ENCODE peak calls at places on chromosomes 5 and 9, in seven cellular contexts. One of them, this sample, is unnamed.
A peak's percentile ranks its signal among the peaks of the same experiment; 100 is the strongest.

GRCh38 chr5:42514759-42515158 is 91.5 kb downstream of the GHR start:
- DNase-seq in endothelial cell: no peak
- DNase-seq in kidney: no peak
- DNase-seq in transverse colon: no peak
- DNase-seq in A673: no peak
- DNase-seq in tibial nerve: no peak
- DNase-seq in uterus: no peak
- DNase-seq in this sample: no peak

GRCh38 chr5:135654646-135655045 is 75.9 kb upstream of the CXCL14 start:
- DNase-seq in endothelial cell: no peak
- DNase-seq in kidney: no peak
- DNase-seq in transverse colon: no peak
- DNase-seq in A673: no peak
- DNase-seq in tibial nerve: no peak
- DNase-seq in uterus: no peak
- DNase-seq in this sample: no peak

GRCh38 chr9:137757613-137758029 is 120.0 kb upstream of the CACNA1B start:
- DNase-seq in endothelial cell: no peak
- DNase-seq in kidney: peak; percentile 66
- DNase-seq in transverse colon: peak; percentile 47
- DNase-seq in A673: no peak
- DNase-seq in tibial nerve: no peak
- DNase-seq in uterus: no peak
- DNase-seq in this sample: peak; percentile 58

GRCh38 chr9:89984214-89984613 is 379.4 kb downstream of the GADD45G start:
- DNase-seq in endothelial cell: no peak
- DNase-seq in kidney: no peak
- DNase-seq in transverse colon: no peak
- DNase-seq in A673: no peak
- DNase-seq in tibial nerve: no peak
- DNase-seq in uterus: no peak
- DNase-seq in this sample: no peak

GRCh38 chr9:27353405-27354229 is 56.7 kb upstream of the EQTN start:
- DNase-seq in endothelial cell: no peak
- DNase-seq in kidney: no peak
- DNase-seq in transverse colon: no peak
- DNase-seq in A673: no peak
- DNase-seq in tibial nerve: no peak
- DNase-seq in uterus: no peak
- DNase-seq in this sample: peak; percentile 25

GRCh38 chr5:92944903-92945629 is 636.0 kb downstream of the NR2F1-AS1 start:
- DNase-seq in endothelial cell: no peak
- DNase-seq in kidney: no peak
- DNase-seq in transverse colon: no peak
- DNase-seq in A673: no peak
- DNase-seq in tibial nerve: no peak
- DNase-seq in uterus: peak; percentile 17
- DNase-seq in this sample: no peak

GRCh38 chr5:89729623-89730390 is 679.7 kb downstream of the CETN3 start:
- DNase-seq in endothelial cell: no peak
- DNase-seq in kidney: no peak
- DNase-seq in transverse colon: no peak
- DNase-seq in A673: peak; percentile 43
- DNase-seq in tibial nerve: no peak
- DNase-seq in uterus: no peak
- DNase-seq in this sample: no peak

GRCh38 chr9:117365438-117365837 is 49.4 kb downstream of the ASTN2 start:
- DNase-seq in endothelial cell: no peak
- DNase-seq in kidney: no peak
- DNase-seq in transverse colon: no peak
- DNase-seq in A673: no peak
- DNase-seq in tibial nerve: no peak
- DNase-seq in uterus: no peak
- DNase-seq in this sample: no peak

GRCh38 chr9:26331223-26331622 is 561.4 kb downstream of the CAAP1 start:
- DNase-seq in endothelial cell: no peak
- DNase-seq in kidney: no peak
- DNase-seq in transverse colon: no peak
- DNase-seq in A673: no peak
- DNase-seq in tibial nerve: no peak
- DNase-seq in uterus: no peak
- DNase-seq in this sample: no peak

GRCh38 chr9:117247271-117247670 is 167.6 kb downstream of the ASTN2 start:
- DNase-seq in endothelial cell: peak; percentile 28
- DNase-seq in kidney: no peak
- DNase-seq in transverse colon: no peak
- DNase-seq in A673: peak; percentile 34
- DNase-seq in tibial nerve: no peak
- DNase-seq in uterus: no peak
- DNase-seq in this sample: peak; percentile 13

GRCh38 chr9:126690431-126691051 is 76.8 kb downstream of the LMX1B start:
- DNase-seq in endothelial cell: peak; percentile 80
- DNase-seq in kidney: peak; percentile 76
- DNase-seq in transverse colon: peak; percentile 51
- DNase-seq in A673: peak; percentile 29
- DNase-seq in tibial nerve: no peak
- DNase-seq in uterus: no peak
- DNase-seq in this sample: peak; percentile 86

GRCh38 chr5:84032404-84032803 is 311.7 kb upstream of the HAPLN1 start:
- DNase-seq in endothelial cell: no peak
- DNase-seq in kidney: no peak
- DNase-seq in transverse colon: no peak
- DNase-seq in A673: no peak
- DNase-seq in tibial nerve: no peak
- DNase-seq in uterus: no peak
- DNase-seq in this sample: no peak

GRCh38 chr5:97131139-97131710 is 11.2 kb downstream of the LIX1 start:
- DNase-seq in endothelial cell: no peak
- DNase-seq in kidney: no peak
- DNase-seq in transverse colon: no peak
- DNase-seq in A673: no peak
- DNase-seq in tibial nerve: no peak
- DNase-seq in uterus: no peak
- DNase-seq in this sample: no peak

GRCh38 chr9:131008909-131009618 is at the start of gene LAMC3:
- DNase-seq in endothelial cell: peak; percentile 57
- DNase-seq in kidney: peak; percentile 78
- DNase-seq in transverse colon: no peak
- DNase-seq in A673: peak; percentile 58
- DNase-seq in tibial nerve: no peak
- DNase-seq in uterus: no peak
- DNase-seq in this sample: no peak

GRCh38 chr5:1203968-1204692 is 2.7 kb downstream of the SLC6A19 start:
- DNase-seq in endothelial cell: no peak
- DNase-seq in kidney: peak; percentile 45
- DNase-seq in transverse colon: no peak
- DNase-seq in A673: no peak
- DNase-seq in tibial nerve: no peak
- DNase-seq in uterus: no peak
- DNase-seq in this sample: no peak

GRCh38 chr5:1205255-1206180 is 4.1 kb downstream of the SLC6A19 start:
- DNase-seq in endothelial cell: no peak
- DNase-seq in kidney: peak; percentile 56
- DNase-seq in transverse colon: no peak
- DNase-seq in A673: no peak
- DNase-seq in tibial nerve: no peak
- DNase-seq in uterus: no peak
- DNase-seq in this sample: no peak

GRCh38 chr5:1202798-1203185 is 1.4 kb downstream of the SLC6A19 start:
- DNase-seq in endothelial cell: no peak
- DNase-seq in kidney: peak; percentile 48
- DNase-seq in transverse colon: no peak
- DNase-seq in A673: no peak
- DNase-seq in tibial nerve: no peak
- DNase-seq in uterus: no peak
- DNase-seq in this sample: no peak

GRCh38 chr5:1203311-1203967 is 2.0 kb downstream of the SLC6A19 start:
- DNase-seq in endothelial cell: no peak
- DNase-seq in kidney: peak; percentile 70
- DNase-seq in transverse colon: no peak
- DNase-seq in A673: no peak
- DNase-seq in tibial nerve: no peak
- DNase-seq in uterus: no peak
- DNase-seq in this sample: no peak

GRCh38 chr5:1204693-1205242 is 3.4 kb downstream of the SLC6A19 start:
- DNase-seq in endothelial cell: peak; percentile 38
- DNase-seq in kidney: no peak
- DNase-seq in transverse colon: no peak
- DNase-seq in A673: peak; percentile 37
- DNase-seq in tibial nerve: no peak
- DNase-seq in uterus: no peak
- DNase-seq in this sample: no peak
- TF ChIP-seq CTCF in endothelial cell: no peak
- TF ChIP-seq CTCF in kidney: peak; percentile 7
- TF ChIP-seq CTCF in transverse colon: no peak
- TF ChIP-seq CTCF in A673: peak; percentile 34
- TF ChIP-seq CTCF in tibial nerve: no peak
- TF ChIP-seq CTCF in uterus: peak; percentile 4
- TF ChIP-seq CTCF in this sample: no peak

GRCh38 chr5:37005946-37006540 is 129.5 kb downstream of the NIPBL start:
- DNase-seq in endothelial cell: no peak
- DNase-seq in kidney: no peak
- DNase-seq in transverse colon: no peak
- DNase-seq in A673: peak; percentile 49
- DNase-seq in tibial nerve: no peak
- DNase-seq in uterus: no peak
- DNase-seq in this sample: peak; percentile 22
- TF ChIP-seq CTCF in endothelial cell: peak; percentile 56
- TF ChIP-seq CTCF in kidney: peak; percentile 43
- TF ChIP-seq CTCF in transverse colon: peak; percentile 39
- TF ChIP-seq CTCF in A673: peak; percentile 77
- TF ChIP-seq CTCF in tibial nerve: peak; percentile 42
- TF ChIP-seq CTCF in uterus: peak; percentile 47
- TF ChIP-seq CTCF in this sample: no peak

GRCh38 chr5:150122158-150122510 is 33.5 kb downstream of the PDGFRB start:
- DNase-seq in endothelial cell: no peak
- DNase-seq in kidney: peak; percentile 25
- DNase-seq in transverse colon: peak; percentile 88
- DNase-seq in A673: no peak
- DNase-seq in tibial nerve: no peak
- DNase-seq in uterus: peak; percentile 20
- DNase-seq in this sample: peak; percentile 84
- TF ChIP-seq CTCF in endothelial cell: no peak
- TF ChIP-seq CTCF in kidney: no peak
- TF ChIP-seq CTCF in transverse colon: peak; percentile 77
- TF ChIP-seq CTCF in A673: peak; percentile 29
- TF ChIP-seq CTCF in tibial nerve: no peak
- TF ChIP-seq CTCF in uterus: no peak
- TF ChIP-seq CTCF in this sample: peak; percentile 39

GRCh38 chr9:88243736-88244135 is 105.5 kb upstream of the SPATA31C2 start:
- DNase-seq in endothelial cell: no peak
- DNase-seq in kidney: no peak
- DNase-seq in transverse colon: no peak
- DNase-seq in A673: no peak
- DNase-seq in tibial nerve: no peak
- DNase-seq in uterus: no peak
- DNase-seq in this sample: no peak
- TF ChIP-seq CTCF in endothelial cell: no peak
- TF ChIP-seq CTCF in kidney: no peak
- TF ChIP-seq CTCF in transverse colon: no peak
- TF ChIP-seq CTCF in A673: no peak
- TF ChIP-seq CTCF in tibial nerve: no peak
- TF ChIP-seq CTCF in uterus: no peak
- TF ChIP-seq CTCF in this sample: no peak

GRCh38 chr5:140833993-140834392 is at the start of gene PCDHA7:
- DNase-seq in endothelial cell: no peak
- DNase-seq in kidney: no peak
- DNase-seq in transverse colon: no peak
- DNase-seq in A673: peak; percentile 42
- DNase-seq in tibial nerve: no peak
- DNase-seq in uterus: no peak
- DNase-seq in this sample: no peak

GRCh38 chr5:140827704-140828401 is at the start of gene PCDHA6:
- DNase-seq in endothelial cell: no peak
- DNase-seq in kidney: no peak
- DNase-seq in transverse colon: no peak
- DNase-seq in A673: peak; percentile 70
- DNase-seq in tibial nerve: no peak
- DNase-seq in uterus: no peak
- DNase-seq in this sample: no peak

GRCh38 chr5:140823475-140823874 is 2.1 kb downstream of the PCDHA5 start:
- DNase-seq in endothelial cell: no peak
- DNase-seq in kidney: no peak
- DNase-seq in transverse colon: no peak
- DNase-seq in A673: no peak
- DNase-seq in tibial nerve: no peak
- DNase-seq in uterus: no peak
- DNase-seq in this sample: no peak

DNA sequence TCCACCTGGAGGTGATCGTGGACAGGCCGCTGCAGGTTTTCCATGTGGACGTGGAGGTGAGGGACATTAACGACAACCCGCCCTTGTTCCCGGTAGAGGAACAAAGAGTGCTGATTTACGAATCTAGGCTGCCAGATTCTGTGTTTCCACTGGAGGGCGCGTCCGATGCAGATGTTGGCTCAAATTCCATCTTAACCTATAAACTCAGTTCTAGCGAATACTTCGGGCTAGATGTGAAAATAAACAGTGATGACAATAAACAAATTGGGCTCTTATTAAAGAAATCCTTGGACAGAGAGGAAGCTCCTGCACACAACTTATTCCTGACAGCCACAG is 610 bp downstream of the PCDHA6 start:
- DNase-seq in endothelial cell: no peak
- DNase-seq in kidney: no peak
- DNase-seq in transverse colon: no peak
- DNase-seq in A673: peak; percentile 73
- DNase-seq in tibial nerve: no peak
- DNase-seq in uterus: no peak
- DNase-seq in this sample: no peak
- TF ChIP-seq CTCF in endothelial cell: no peak
- TF ChIP-seq CTCF in kidney: no peak
- TF ChIP-seq CTCF in transverse colon: no peak
- TF ChIP-seq CTCF in A673: peak; percentile 53
- TF ChIP-seq CTCF in tibial nerve: no peak
- TF ChIP-seq CTCF in uterus: no peak
- TF ChIP-seq CTCF in this sample: no peak